ENCODE peak calls at places on chromosome 1, in nine cellular contexts. R is ecto neural progenitor cell; A is NCI-H2081; J is stimulated activated CD8-positive, alpha-beta memory T cell treated with anti-CD3 and anti-CD28 coated beads, Interleukin-7, amount 100 ng/mL, for 1 hour; U is memory B cell; I is neural progenitor cell; V is smooth muscle cell of the brain vasculature; Y is NCI-H1105 treated with DMSO at 0.1 percent for 48 hours; X is SHP77. M is an unnamed sample.

GRCh38 chr1:21854090-21854750 is 42.2 kb downstream of the LDLRAD2 start:
- DNase-seq in R (no peak), A (no peak), J (no peak), U (no peak), I (no peak), V (no peak), Y (no peak), X (no peak), M (no peak)

GRCh38 chr1:245045087-245045881 is 109.5 kb upstream of the KIF26B start:
- DNase-seq in R (no peak), A (no peak), J (no peak), U (no peak), I (peak), V (no peak), Y (no peak), X (no peak), M (peak)

GRCh38 chr1:196535727-196536126 is 72.5 kb downstream of the KCNT2 start:
- DNase-seq in R (no peak), A (peak), J (no peak), U (no peak), I (peak), V (no peak), Y (no peak), X (no peak), M (peak)

GRCh38 chr1:10726355-10726754 is 70.1 kb downstream of the CASZ1 start:
- DNase-seq in R (no peak), A (peak), J (no peak), U (no peak), I (no peak), V (no peak), Y (no peak), X (no peak), M (peak)

GRCh38 chr1:5758000-5758858 is 234.0 kb downstream of the NPHP4 start:
- DNase-seq in R (no peak), A (no peak), J (no peak), U (no peak), I (no peak), V (no peak), Y (peak), X (peak), M (no peak)

GRCh38 chr1:78490861-78491310 is at the start of gene PTGFR:
- DNase-seq in R (peak), A (peak), J (no peak), U (no peak), I (peak), V (no peak), Y (peak), X (no peak), M (peak)

GRCh38 chr1:10105484-10105883 is 72.7 kb downstream of the UBE4B start:
- DNase-seq in R (no peak), A (peak), J (no peak), U (no peak), I (no peak), V (no peak), Y (peak), X (no peak), M (peak)

GRCh38 chr1:65694126-65694525 is 98.6 kb upstream of the PDE4B start:
- DNase-seq in R (no peak), A (no peak), J (no peak), U (no peak), I (no peak), V (no peak), Y (no peak), X (no peak), M (no peak)

GRCh38 chr1:40143891-40144575 is 17.2 kb upstream of the RLF start:
- DNase-seq in R (peak), A (peak), J (peak), U (peak), I (peak), V (peak), Y (peak), X (peak), M (peak)

GRCh38 chr1:44609768-44610526 is 64.3 kb downstream of the TMEM53 start:
- DNase-seq in R (no peak), A (no peak), J (no peak), U (no peak), I (no peak), V (no peak), Y (no peak), X (no peak), M (no peak)

M was measured in Daoy.